ENCODE peak calls at places on chromosomes 13 and 19, in nine cellular contexts. One of them, this sample, is unnamed.

GRCh38 chr19:31678421-31678820 is 329.2 kb upstream of the TSHZ3 start:
- DNase-seq in NCI-H1092: no peak
- DNase-seq in stimulated activated CD4-positive, alpha-beta T cell treated with anti-CD3 and anti-CD28 coated beads, Interleukin-4, amount 100 ng/mL, for 1 hour: no peak
- DNase-seq in GM04504: no peak
- DNase-seq in left ventricle myocardium inferior: no peak
- DNase-seq in PC-3: no peak
- DNase-seq in activated naive CD4-positive, alpha-beta T cell: no peak
- DNase-seq in CD4-positive, alpha-beta T cell: no peak
- DNase-seq in EH: no peak
- DNase-seq in this sample: no peak

GRCh38 chr13:27131202-27131623 is 40.4 kb downstream of the USP12 start:
- DNase-seq in NCI-H1092: no peak
- DNase-seq in stimulated activated CD4-positive, alpha-beta T cell treated with anti-CD3 and anti-CD28 coated beads, Interleukin-4, amount 100 ng/mL, for 1 hour: peak; percentile 58
- DNase-seq in GM04504: no peak
- DNase-seq in left ventricle myocardium inferior: no peak
- DNase-seq in PC-3: peak; percentile 87
- DNase-seq in activated naive CD4-positive, alpha-beta T cell: no peak
- DNase-seq in CD4-positive, alpha-beta T cell: peak; percentile 28
- DNase-seq in EH: no peak
- DNase-seq in this sample: no peak

GRCh38 chr19:749811-750210 is 1.1 kb upstream of the MISP start:
- DNase-seq in NCI-H1092: no peak
- DNase-seq in stimulated activated CD4-positive, alpha-beta T cell treated with anti-CD3 and anti-CD28 coated beads, Interleukin-4, amount 100 ng/mL, for 1 hour: no peak
- DNase-seq in GM04504: no peak
- DNase-seq in left ventricle myocardium inferior: no peak
- DNase-seq in PC-3: no peak
- DNase-seq in activated naive CD4-positive, alpha-beta T cell: no peak
- DNase-seq in CD4-positive, alpha-beta T cell: no peak
- DNase-seq in EH: no peak
- DNase-seq in this sample: no peak

GRCh38 chr13:40755082-40755755 is 15.8 kb downstream of the MRPS31 start:
- DNase-seq in NCI-H1092: no peak
- DNase-seq in stimulated activated CD4-positive, alpha-beta T cell treated with anti-CD3 and anti-CD28 coated beads, Interleukin-4, amount 100 ng/mL, for 1 hour: no peak
- DNase-seq in GM04504: no peak
- DNase-seq in left ventricle myocardium inferior: no peak
- DNase-seq in PC-3: no peak
- DNase-seq in activated naive CD4-positive, alpha-beta T cell: no peak
- DNase-seq in CD4-positive, alpha-beta T cell: no peak
- DNase-seq in EH: no peak
- DNase-seq in this sample: no peak

GRCh38 chr13:30216111-30216510 is 91.2 kb downstream of the KATNAL1 start:
- DNase-seq in NCI-H1092: no peak
- DNase-seq in stimulated activated CD4-positive, alpha-beta T cell treated with anti-CD3 and anti-CD28 coated beads, Interleukin-4, amount 100 ng/mL, for 1 hour: no peak
- DNase-seq in GM04504: no peak
- DNase-seq in left ventricle myocardium inferior: no peak
- DNase-seq in PC-3: no peak
- DNase-seq in activated naive CD4-positive, alpha-beta T cell: no peak
- DNase-seq in CD4-positive, alpha-beta T cell: no peak
- DNase-seq in EH: peak; percentile 18
- DNase-seq in this sample: no peak

GRCh38 chr19:8654591-8655339 is 24.3 kb downstream of the NFILZ start:
- DNase-seq in NCI-H1092: peak; percentile 11
- DNase-seq in stimulated activated CD4-positive, alpha-beta T cell treated with anti-CD3 and anti-CD28 coated beads, Interleukin-4, amount 100 ng/mL, for 1 hour: peak; percentile 72
- DNase-seq in GM04504: no peak
- DNase-seq in left ventricle myocardium inferior: peak; percentile 41
- DNase-seq in PC-3: peak; percentile 65
- DNase-seq in activated naive CD4-positive, alpha-beta T cell: peak; percentile 58
- DNase-seq in CD4-positive, alpha-beta T cell: peak; percentile 57
- DNase-seq in EH: peak; percentile 37
- DNase-seq in this sample: peak; percentile 2

GRCh38 chr13:29543230-29544215 is 52.0 kb downstream of the SLC7A1 start:
- DNase-seq in NCI-H1092: no peak
- DNase-seq in stimulated activated CD4-positive, alpha-beta T cell treated with anti-CD3 and anti-CD28 coated beads, Interleukin-4, amount 100 ng/mL, for 1 hour: peak; percentile 48
- DNase-seq in GM04504: no peak
- DNase-seq in left ventricle myocardium inferior: no peak
- DNase-seq in PC-3: peak; percentile 6
- DNase-seq in activated naive CD4-positive, alpha-beta T cell: no peak
- DNase-seq in CD4-positive, alpha-beta T cell: no peak
- DNase-seq in EH: peak; percentile 74
- DNase-seq in this sample: no peak

GRCh38 chr19:27765912-27766725 is 1446.8 kb downstream of the UQCRFS1 start:
- DNase-seq in NCI-H1092: no peak
- DNase-seq in stimulated activated CD4-positive, alpha-beta T cell treated with anti-CD3 and anti-CD28 coated beads, Interleukin-4, amount 100 ng/mL, for 1 hour: no peak
- DNase-seq in GM04504: no peak
- DNase-seq in left ventricle myocardium inferior: no peak
- DNase-seq in PC-3: no peak
- DNase-seq in activated naive CD4-positive, alpha-beta T cell: no peak
- DNase-seq in CD4-positive, alpha-beta T cell: no peak
- DNase-seq in EH: no peak
- DNase-seq in this sample: no peak